ENCODE peak calls at places on chromosome 19, in nine cellular contexts. One of them, this sample, is unnamed.

GRCh38 chr19:12937243-12938053 is 961 bp upstream of the CALR start:
- DNase-seq in astrocyte of the hippocampus: no peak
- DNase-seq in stimulated activated CD4-positive, alpha-beta T cell treated with anti-CD3 and anti-CD28 coated beads, TNF-alpha, amount 100 ng/mL, for 48 hours: no peak
- DNase-seq in Daoy: peak; percentile 76
- DNase-seq in gastrocnemius medialis: no peak
- DNase-seq in MV-4-11: peak; percentile 94
- DNase-seq in head of caudate nucleus: no peak
- DNase-seq in D341Med: peak; percentile 82
- DNase-seq in RWPE1: no peak
- DNase-seq in this sample: peak; percentile 79

GRCh38 chr19:29283366-29283765 is 70.4 kb upstream of the UQCRFS1 start:
- DNase-seq in astrocyte of the hippocampus: no peak
- DNase-seq in stimulated activated CD4-positive, alpha-beta T cell treated with anti-CD3 and anti-CD28 coated beads, TNF-alpha, amount 100 ng/mL, for 48 hours: no peak
- DNase-seq in Daoy: no peak
- DNase-seq in gastrocnemius medialis: no peak
- DNase-seq in MV-4-11: no peak
- DNase-seq in head of caudate nucleus: no peak
- DNase-seq in D341Med: no peak
- DNase-seq in RWPE1: no peak
- DNase-seq in this sample: no peak

GRCh38 chr19:38711726-38712153 is 32.5 kb downstream of the CAPN12 start:
- DNase-seq in astrocyte of the hippocampus: peak; percentile 96
- DNase-seq in stimulated activated CD4-positive, alpha-beta T cell treated with anti-CD3 and anti-CD28 coated beads, TNF-alpha, amount 100 ng/mL, for 48 hours: no peak
- DNase-seq in Daoy: peak; percentile 75
- DNase-seq in gastrocnemius medialis: no peak
- DNase-seq in MV-4-11: no peak
- DNase-seq in head of caudate nucleus: no peak
- DNase-seq in D341Med: no peak
- DNase-seq in RWPE1: no peak
- DNase-seq in this sample: no peak

GRCh38 chr19:3239367-3239766 is 14.9 kb downstream of the CELF5 start:
- DNase-seq in astrocyte of the hippocampus: no peak
- DNase-seq in stimulated activated CD4-positive, alpha-beta T cell treated with anti-CD3 and anti-CD28 coated beads, TNF-alpha, amount 100 ng/mL, for 48 hours: no peak
- DNase-seq in Daoy: no peak
- DNase-seq in gastrocnemius medialis: no peak
- DNase-seq in MV-4-11: no peak
- DNase-seq in head of caudate nucleus: no peak
- DNase-seq in D341Med: no peak
- DNase-seq in RWPE1: no peak
- DNase-seq in this sample: no peak

GRCh38 chr19:33666196-33666595 is 44.4 kb downstream of the CHST8 start:
- DNase-seq in astrocyte of the hippocampus: no peak
- DNase-seq in stimulated activated CD4-positive, alpha-beta T cell treated with anti-CD3 and anti-CD28 coated beads, TNF-alpha, amount 100 ng/mL, for 48 hours: no peak
- DNase-seq in Daoy: no peak
- DNase-seq in gastrocnemius medialis: no peak
- DNase-seq in MV-4-11: no peak
- DNase-seq in head of caudate nucleus: no peak
- DNase-seq in D341Med: no peak
- DNase-seq in RWPE1: no peak
- DNase-seq in this sample: no peak

GRCh38 chr19:18185538-18185937 is 7.5 kb upstream of the MPV17L2 start:
- DNase-seq in astrocyte of the hippocampus: no peak
- DNase-seq in stimulated activated CD4-positive, alpha-beta T cell treated with anti-CD3 and anti-CD28 coated beads, TNF-alpha, amount 100 ng/mL, for 48 hours: no peak
- DNase-seq in Daoy: no peak
- DNase-seq in gastrocnemius medialis: no peak
- DNase-seq in MV-4-11: no peak
- DNase-seq in head of caudate nucleus: no peak
- DNase-seq in D341Med: no peak
- DNase-seq in RWPE1: no peak
- DNase-seq in this sample: no peak

GRCh38 chr19:45823182-45823581 is 8.1 kb upstream of the RSPH6A start:
- DNase-seq in astrocyte of the hippocampus: no peak
- DNase-seq in stimulated activated CD4-positive, alpha-beta T cell treated with anti-CD3 and anti-CD28 coated beads, TNF-alpha, amount 100 ng/mL, for 48 hours: no peak
- DNase-seq in Daoy: no peak
- DNase-seq in gastrocnemius medialis: no peak
- DNase-seq in MV-4-11: no peak
- DNase-seq in head of caudate nucleus: no peak
- DNase-seq in D341Med: no peak
- DNase-seq in RWPE1: no peak
- DNase-seq in this sample: no peak

GRCh38 chr19:45474191-45474940 is 6.6 kb downstream of the FOSB start:
- DNase-seq in astrocyte of the hippocampus: peak; percentile 26
- DNase-seq in stimulated activated CD4-positive, alpha-beta T cell treated with anti-CD3 and anti-CD28 coated beads, TNF-alpha, amount 100 ng/mL, for 48 hours: no peak
- DNase-seq in Daoy: no peak
- DNase-seq in gastrocnemius medialis: no peak
- DNase-seq in MV-4-11: no peak
- DNase-seq in head of caudate nucleus: no peak
- DNase-seq in D341Med: no peak
- DNase-seq in RWPE1: no peak
- DNase-seq in this sample: no peak

GRCh38 chr19:5052945-5053485 is 84.1 kb downstream of the KDM4B start:
- DNase-seq in astrocyte of the hippocampus: no peak
- DNase-seq in stimulated activated CD4-positive, alpha-beta T cell treated with anti-CD3 and anti-CD28 coated beads, TNF-alpha, amount 100 ng/mL, for 48 hours: no peak
- DNase-seq in Daoy: no peak
- DNase-seq in gastrocnemius medialis: no peak
- DNase-seq in MV-4-11: no peak
- DNase-seq in head of caudate nucleus: no peak
- DNase-seq in D341Med: no peak
- DNase-seq in RWPE1: no peak
- DNase-seq in this sample: no peak

GRCh38 chr19:13154911-13155471 is 4.8 kb downstream of the IER2 start:
- DNase-seq in astrocyte of the hippocampus: peak; percentile 70
- DNase-seq in stimulated activated CD4-positive, alpha-beta T cell treated with anti-CD3 and anti-CD28 coated beads, TNF-alpha, amount 100 ng/mL, for 48 hours: peak; percentile 59
- DNase-seq in Daoy: peak; percentile 76
- DNase-seq in gastrocnemius medialis: no peak
- DNase-seq in MV-4-11: peak; percentile 48
- DNase-seq in head of caudate nucleus: no peak
- DNase-seq in D341Med: no peak
- DNase-seq in RWPE1: peak; percentile 86
- DNase-seq in this sample: peak; percentile 28

GRCh38 chr19:34838248-34838647 is 65.2 kb upstream of the ZNF599 start:
- DNase-seq in astrocyte of the hippocampus: no peak
- DNase-seq in stimulated activated CD4-positive, alpha-beta T cell treated with anti-CD3 and anti-CD28 coated beads, TNF-alpha, amount 100 ng/mL, for 48 hours: no peak
- DNase-seq in Daoy: peak; percentile 14
- DNase-seq in gastrocnemius medialis: no peak
- DNase-seq in MV-4-11: no peak
- DNase-seq in head of caudate nucleus: no peak
- DNase-seq in D341Med: peak; percentile 69
- DNase-seq in RWPE1: peak; percentile 20
- DNase-seq in this sample: peak; percentile 41

GRCh38 chr19:4089400-4089908 is 22.8 kb upstream of the ZBTB7A start:
- DNase-seq in astrocyte of the hippocampus: no peak
- DNase-seq in stimulated activated CD4-positive, alpha-beta T cell treated with anti-CD3 and anti-CD28 coated beads, TNF-alpha, amount 100 ng/mL, for 48 hours: no peak
- DNase-seq in Daoy: peak; percentile 2
- DNase-seq in gastrocnemius medialis: no peak
- DNase-seq in MV-4-11: peak; percentile 91
- DNase-seq in head of caudate nucleus: no peak
- DNase-seq in D341Med: no peak
- DNase-seq in RWPE1: no peak
- DNase-seq in this sample: no peak

GRCh38 chr19:5844456-5845433 is 5.2 kb upstream of the FUT6 start:
- DNase-seq in astrocyte of the hippocampus: no peak
- DNase-seq in stimulated activated CD4-positive, alpha-beta T cell treated with anti-CD3 and anti-CD28 coated beads, TNF-alpha, amount 100 ng/mL, for 48 hours: no peak
- DNase-seq in Daoy: no peak
- DNase-seq in gastrocnemius medialis: no peak
- DNase-seq in MV-4-11: no peak
- DNase-seq in head of caudate nucleus: no peak
- DNase-seq in D341Med: no peak
- DNase-seq in RWPE1: no peak
- DNase-seq in this sample: no peak

GRCh38 chr19:29702958-29703320 is 12.1 kb downstream of the C19orf12 start:
- DNase-seq in astrocyte of the hippocampus: no peak
- DNase-seq in stimulated activated CD4-positive, alpha-beta T cell treated with anti-CD3 and anti-CD28 coated beads, TNF-alpha, amount 100 ng/mL, for 48 hours: no peak
- DNase-seq in Daoy: no peak
- DNase-seq in gastrocnemius medialis: no peak
- DNase-seq in MV-4-11: no peak
- DNase-seq in head of caudate nucleus: no peak
- DNase-seq in D341Med: no peak
- DNase-seq in RWPE1: no peak
- DNase-seq in this sample: no peak

GRCh38 chr19:38395381-38396127 is 7.1 kb downstream of the SPRED3 start:
- DNase-seq in astrocyte of the hippocampus: no peak
- DNase-seq in stimulated activated CD4-positive, alpha-beta T cell treated with anti-CD3 and anti-CD28 coated beads, TNF-alpha, amount 100 ng/mL, for 48 hours: no peak
- DNase-seq in Daoy: no peak
- DNase-seq in gastrocnemius medialis: no peak
- DNase-seq in MV-4-11: no peak
- DNase-seq in head of caudate nucleus: no peak
- DNase-seq in D341Med: no peak
- DNase-seq in RWPE1: no peak
- DNase-seq in this sample: no peak

GRCh38 chr19:3606174-3606689 is 443 bp downstream of the TBXA2R start:
- DNase-seq in astrocyte of the hippocampus: no peak
- DNase-seq in stimulated activated CD4-positive, alpha-beta T cell treated with anti-CD3 and anti-CD28 coated beads, TNF-alpha, amount 100 ng/mL, for 48 hours: no peak
- DNase-seq in Daoy: peak; percentile 41
- DNase-seq in gastrocnemius medialis: no peak
- DNase-seq in MV-4-11: no peak
- DNase-seq in head of caudate nucleus: no peak
- DNase-seq in D341Med: no peak
- DNase-seq in RWPE1: no peak
- DNase-seq in this sample: peak; percentile 58

GRCh38 chr19:38331728-38332127 is 3.9 kb upstream of the CATSPERG start:
- DNase-seq in astrocyte of the hippocampus: no peak
- DNase-seq in stimulated activated CD4-positive, alpha-beta T cell treated with anti-CD3 and anti-CD28 coated beads, TNF-alpha, amount 100 ng/mL, for 48 hours: no peak
- DNase-seq in Daoy: no peak
- DNase-seq in gastrocnemius medialis: no peak
- DNase-seq in MV-4-11: no peak
- DNase-seq in head of caudate nucleus: no peak
- DNase-seq in D341Med: no peak
- DNase-seq in RWPE1: no peak
- DNase-seq in this sample: no peak

GRCh38 chr19:35899547-35900214 is 659 bp downstream of the NFKBID start:
- DNase-seq in astrocyte of the hippocampus: peak; percentile 89
- DNase-seq in stimulated activated CD4-positive, alpha-beta T cell treated with anti-CD3 and anti-CD28 coated beads, TNF-alpha, amount 100 ng/mL, for 48 hours: peak; percentile 71
- DNase-seq in Daoy: peak; percentile 90
- DNase-seq in gastrocnemius medialis: peak; percentile 60
- DNase-seq in MV-4-11: peak; percentile 81
- DNase-seq in head of caudate nucleus: peak; percentile 84
- DNase-seq in D341Med: peak; percentile 96
- DNase-seq in RWPE1: peak; percentile 87
- DNase-seq in this sample: peak; percentile 87

GRCh38 chr19:17581211-17581874 is 25.9 kb downstream of the COLGALT1 start:
- DNase-seq in astrocyte of the hippocampus: no peak
- DNase-seq in stimulated activated CD4-positive, alpha-beta T cell treated with anti-CD3 and anti-CD28 coated beads, TNF-alpha, amount 100 ng/mL, for 48 hours: no peak
- DNase-seq in Daoy: no peak
- DNase-seq in gastrocnemius medialis: no peak
- DNase-seq in MV-4-11: no peak
- DNase-seq in head of caudate nucleus: no peak
- DNase-seq in D341Med: peak; percentile 12
- DNase-seq in RWPE1: no peak
- DNase-seq in this sample: no peak

GRCh38 chr19:32406161-32407003 is 812 bp downstream of the DPY19L3 start:
- DNase-seq in astrocyte of the hippocampus: peak; percentile 19
- DNase-seq in stimulated activated CD4-positive, alpha-beta T cell treated with anti-CD3 and anti-CD28 coated beads, TNF-alpha, amount 100 ng/mL, for 48 hours: no peak
- DNase-seq in Daoy: no peak
- DNase-seq in gastrocnemius medialis: no peak
- DNase-seq in MV-4-11: peak; percentile 13
- DNase-seq in head of caudate nucleus: no peak
- DNase-seq in D341Med: no peak
- DNase-seq in RWPE1: no peak
- DNase-seq in this sample: no peak

GRCh38 chr19:32928806-32929205 is 43.0 kb downstream of the CEP89 start:
- DNase-seq in astrocyte of the hippocampus: no peak
- DNase-seq in stimulated activated CD4-positive, alpha-beta T cell treated with anti-CD3 and anti-CD28 coated beads, TNF-alpha, amount 100 ng/mL, for 48 hours: no peak
- DNase-seq in Daoy: no peak
- DNase-seq in gastrocnemius medialis: no peak
- DNase-seq in MV-4-11: no peak
- DNase-seq in head of caudate nucleus: no peak
- DNase-seq in D341Med: no peak
- DNase-seq in RWPE1: no peak
- DNase-seq in this sample: no peak

This sample was measured in WERI-Rb-1.